ENCODE peak calls at places on chromosomes 12 and 14, in six cellular contexts. T is A549, N is heart left ventricle, A is uterus, M is thyroid gland, F is HepG2. O is an unnamed sample.

GRCh38 chr12:12546314-12546772 is 16.3 kb downstream of the DUSP16 start:
- DNase-seq in T (no peak), N (no peak), A (no peak), M (no peak), F (peak; percentile 99), O (no peak)

GRCh38 chr14:28482644-28483043 is 283.9 kb upstream of the FOXG1 start:
- DNase-seq in T (no peak), N (no peak), A (no peak), M (no peak), F (no peak), O (no peak)

GRCh38 chr14:100825691-100826331 is at the start of gene MEG3:
- DNase-seq in T (peak; percentile 51), N (peak; percentile 42), A (peak; percentile 76), M (no peak), F (no peak), O (peak; percentile 63)

GRCh38 chr12:1592444-1593231 is 1.7 kb downstream of the FBXL14 start:
- DNase-seq in T (no peak), N (peak; percentile 56), A (no peak), M (peak; percentile 40), F (no peak), O (peak; percentile 61)

GRCh38 chr12:70619471-70620152 is 17.6 kb downstream of the PTPRB start:
- DNase-seq in T (no peak), N (no peak), A (no peak), M (no peak), F (no peak), O (no peak)

GRCh38 chr14:69170848-69171247 is 17.9 kb upstream of the DCAF5 start:
- DNase-seq in T (no peak), N (no peak), A (no peak), M (no peak), F (no peak), O (no peak)

GRCh38 chr14:91749857-91750256 is 18.0 kb upstream of the CATSPERB start:
- DNase-seq in T (no peak), N (no peak), A (no peak), M (no peak), F (no peak), O (no peak)

GRCh38 chr14:52545584-52546317 is 6.6 kb downstream of the TXNDC16 start:
- DNase-seq in T (no peak), N (no peak), A (no peak), M (no peak), F (no peak), O (no peak)

GRCh38 chr12:10967409-10967808 is 19.3 kb downstream of the TAS2R50 start:
- DNase-seq in T (no peak), N (no peak), A (no peak), M (no peak), F (no peak), O (no peak)

GRCh38 chr12:94649349-94650142 is 811 bp downstream of the TMCC3 start:
- DNase-seq in T (peak; percentile 26), N (peak; percentile 51), A (peak; percentile 51), M (peak; percentile 55), F (no peak), O (peak; percentile 26)

GRCh38 chr14:92615451-92615850 is 101.9 kb downstream of the RIN3 start:
- DNase-seq in T (no peak), N (no peak), A (no peak), M (no peak), F (no peak), O (no peak)

GRCh38 chr14:81432171-81432570 is 32.0 kb upstream of the STON2 start:
- DNase-seq in T (no peak), N (no peak), A (no peak), M (no peak), F (no peak), O (no peak)

GRCh38 chr12:129700036-129700435 is 203.8 kb downstream of the TMEM132D start:
- DNase-seq in T (no peak), N (no peak), A (no peak), M (no peak), F (no peak), O (no peak)

GRCh38 chr14:90625445-90625844 is 190.8 kb downstream of the TTC7B start:
- DNase-seq in T (no peak), N (no peak), A (no peak), M (no peak), F (no peak), O (no peak)

GRCh38 chr12:66662179-66662578 is 16.7 kb downstream of the GRIP1 start:
- DNase-seq in T (no peak), N (no peak), A (no peak), M (no peak), F (no peak), O (no peak)

GRCh38 chr12:116880817-116881324 is 370 bp downstream of the HRK start:
- DNase-seq in T (peak; percentile 76), N (no peak), A (no peak), M (peak; percentile 51), F (peak; percentile 27), O (peak; percentile 57)

GRCh38 chr12:50088577-50089335 is 3.6 kb downstream of the SMARCD1 start:
- DNase-seq in T (peak; percentile 80), N (no peak), A (no peak), M (peak; percentile 62), F (peak; percentile 68), O (peak; percentile 66)

GRCh38 chr12:64801381-64801780 is 23.1 kb upstream of the TBC1D30 start:
- DNase-seq in T (peak; percentile 45), N (no peak), A (no peak), M (no peak), F (no peak), O (no peak)

GRCh38 chr12:56119361-56119796 is 1.3 kb downstream of the ZC3H10 start:
- DNase-seq in T (peak; percentile 94), N (peak; percentile 83), A (peak; percentile 79), M (peak; percentile 85), F (peak; percentile 95), O (peak; percentile 81)

GRCh38 chr14:51744372-51745150 is 92.9 kb downstream of the FRMD6 start:
- DNase-seq in T (no peak), N (no peak), A (no peak), M (no peak), F (no peak), O (no peak)

GRCh38 chr12:5945071-5946008 is at the start of gene ANO2:
- DNase-seq in T (no peak), N (no peak), A (no peak), M (peak; percentile 13), F (no peak), O (peak; percentile 28)

GRCh38 chr14:58887931-58888330 is 250.2 kb downstream of the DACT1 start:
- DNase-seq in T (no peak), N (no peak), A (no peak), M (no peak), F (no peak), O (no peak)

GRCh38 chr14:58665773-58666500 is 28.2 kb downstream of the DACT1 start:
- DNase-seq in T (no peak), N (no peak), A (no peak), M (no peak), F (no peak), O (no peak)

GRCh38 chr14:105859717-105860614 is 333.6 kb downstream of the TMEM121 start:
- DNase-seq in T (no peak), N (peak; percentile 9), A (peak; percentile 5), M (no peak), F (no peak), O (peak; percentile 9)

GRCh38 chr12:30788754-30789153 is 34.0 kb upstream of the CAPRIN2 start:
- DNase-seq in T (no peak), N (no peak), A (no peak), M (no peak), F (no peak), O (no peak)

GRCh38 chr12:65500121-65500846 is 221.8 kb downstream of the MSRB3 start:
- DNase-seq in T (no peak), N (no peak), A (no peak), M (no peak), F (no peak), O (no peak)

GRCh38 chr12:49198431-49199155 is 9.7 kb upstream of the TUBA1A start:
- DNase-seq in T (no peak), N (peak; percentile 67), A (peak; percentile 5), M (no peak), F (no peak), O (no peak)

GRCh38 chr14:69850086-69850735 is 29.0 kb upstream of the SMOC1 start:
- DNase-seq in T (no peak), N (no peak), A (no peak), M (no peak), F (peak; percentile 86), O (peak; percentile 23)

GRCh38 chr12:47758834-47759690 is at the start of gene RAPGEF3:
- DNase-seq in T (peak; percentile 82), N (peak; percentile 93), A (peak; percentile 83), M (peak; percentile 96), F (peak; percentile 49), O (peak; percentile 84)
- H3K4me1 ChIP-seq in T (peaks cover 10% of the 10 kb centered on the region), N (peaks cover 26% of the 10 kb centered on the region), A (no peaks in the 10 kb centered on the region), M (peaks cover 88% of the 10 kb centered on the region), F (peaks cover 17% of the 10 kb centered on the region), O (peaks cover 42% of the 10 kb centered on the region)

DNA sequence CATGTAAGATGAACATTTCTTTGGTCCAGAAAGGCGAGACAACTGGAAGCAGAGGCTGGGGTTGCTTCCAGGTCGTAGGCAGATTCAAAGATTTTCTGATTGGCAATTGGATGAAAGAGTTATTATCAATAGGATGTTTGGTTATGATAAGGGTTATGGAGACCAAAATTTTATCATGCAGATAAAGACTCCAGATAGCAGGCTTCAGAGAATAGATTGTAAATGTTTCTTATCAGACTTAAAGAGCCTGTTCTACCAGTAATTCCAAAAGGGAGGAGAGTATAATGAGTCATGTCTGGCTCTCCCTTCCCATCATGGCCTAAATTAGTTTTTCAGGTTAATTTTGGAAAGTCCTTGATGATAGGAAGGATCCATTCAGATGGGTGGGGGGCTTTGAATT is 55.6 kb downstream of the C14orf39 start:
- DNase-seq in T (no peak), N (no peak), A (no peak), M (no peak), F (no peak), O (no peak)
- TF ChIP-seq POLR2A in T (no peak), N (no peak), A (no peak), M (no peak), F (no peak), O (no peak)

DNA sequence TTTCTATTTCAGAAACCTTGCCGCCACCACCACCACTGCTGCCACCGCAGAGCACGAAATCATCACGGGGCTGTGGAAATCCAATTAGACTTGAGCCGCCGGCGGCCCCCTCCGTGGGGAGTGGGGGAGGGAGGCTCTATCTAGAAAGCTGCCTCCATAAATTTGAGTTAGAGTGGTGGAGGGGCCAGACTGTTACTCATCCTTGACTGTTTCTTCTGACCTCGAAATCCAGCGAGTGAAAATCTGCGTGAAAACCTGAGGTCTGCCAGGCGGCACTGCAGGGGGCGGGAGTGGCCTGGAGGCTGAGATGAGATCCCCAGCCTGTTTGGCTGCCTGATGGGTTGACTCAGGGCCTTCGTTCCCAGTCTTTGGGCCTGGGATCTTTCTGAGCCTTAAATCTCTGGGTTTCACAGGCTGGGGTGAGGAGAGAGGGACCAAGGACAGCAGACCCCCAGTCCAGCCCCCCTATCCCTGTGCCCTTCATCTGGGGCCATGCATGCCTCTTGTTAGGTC is 29.9 kb downstream of the TSPAN9 start:
- DNase-seq in T (no peak), N (no peak), A (peak; percentile 80), M (no peak), F (no peak), O (no peak)
- H3K4me1 ChIP-seq in T (peaks cover 5% of the 10 kb centered on the region), N (peaks cover 42% of the 10 kb centered on the region), A (peaks cover 10% of the 10 kb centered on the region), M (peaks cover 32% of the 10 kb centered on the region), F (peaks cover 72% of the 10 kb centered on the region), O (peaks cover 23% of the 10 kb centered on the region)

DNA sequence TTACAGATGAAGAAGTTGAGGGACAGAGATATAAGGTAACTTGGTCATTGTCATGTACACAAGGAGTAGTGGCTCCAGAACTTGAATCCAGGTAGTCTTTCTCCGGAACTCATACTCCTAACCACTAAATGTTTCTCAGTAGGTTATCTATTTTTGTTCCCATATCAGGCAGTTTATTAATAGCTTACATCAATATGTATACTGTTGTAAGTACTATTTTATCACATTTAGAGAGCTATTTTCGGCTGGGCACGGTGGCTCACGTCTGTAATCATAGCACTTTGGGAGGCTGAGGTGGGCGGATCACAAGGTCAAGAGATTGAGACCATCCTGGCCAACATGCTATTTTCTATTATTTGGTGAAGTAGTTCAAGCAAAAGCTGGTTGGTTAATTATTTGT is 415.6 kb upstream of the FBXO33 start:
- DNase-seq in T (no peak), N (no peak), A (no peak), M (no peak), F (no peak), O (no peak)
- TF ChIP-seq POLR2A in T (no peak), N (no peak), A (no peak), M (no peak), F (no peak), O (no peak)